ENCODE peak calls at places on chromosomes 7 and 10, in five cellular contexts. N is lower lobe of right lung, P is A673, R is fibroblast of lung, W is mammary epithelial cell. O is an unnamed sample.
A peak's percentile ranks its signal among the peaks of the same experiment; 100 is the strongest.

GRCh38 chr7:114921636-114922150 is at the start of gene MDFIC:
- DNase-seq in N (peak; percentile 43), P (no peak), R (no peak), W (no peak), O (no peak)

GRCh38 chr10:14063531-14064317 is 267.0 kb downstream of the FRMD4A start:
- DNase-seq in N (no peak), P (no peak), R (peak; percentile 96), W (no peak), O (no peak)

GRCh38 chr7:156160811-156161210 is 348.5 kb upstream of the SHH start:
- DNase-seq in N (no peak), P (peak; percentile 52), R (no peak), W (no peak), O (no peak)

GRCh38 chr10:67666416-67667043 is 29.5 kb downstream of the CTNNA3 start:
- DNase-seq in N (no peak), P (peak; percentile 56), R (peak; percentile 11), W (peak; percentile 6), O (no peak)

GRCh38 chr7:151745090-151745638 is 131.8 kb downstream of the PRKAG2 start:
- DNase-seq in N (peak; percentile 93), P (no peak), R (peak; percentile 90), W (peak; percentile 61), O (peak; percentile 91)

GRCh38 chr7:157907998-157908782 is 571.4 kb downstream of the DNAJB6 start:
- DNase-seq in N (no peak), P (no peak), R (peak; percentile 4), W (no peak), O (no peak)

GRCh38 chr10:30918651-30919050 is 113.0 kb downstream of the ZNF438 start:
- DNase-seq in N (no peak), P (no peak), R (no peak), W (no peak), O (no peak)

GRCh38 chr10:114022292-114022691 is 21.4 kb upstream of the ADRB1 start:
- DNase-seq in N (no peak), P (no peak), R (peak; percentile 11), W (no peak), O (no peak)

GRCh38 chr7:155344270-155344617 is 46.6 kb downstream of the INSIG1 start:
- DNase-seq in N (peak; percentile 40), P (no peak), R (no peak), W (no peak), O (peak; percentile 77)

GRCh38 chr10:22022257-22023051 is 18.9 kb upstream of the DNAJC1 start:
- DNase-seq in N (peak; percentile 41), P (peak; percentile 6), R (no peak), W (no peak), O (no peak)

GRCh38 chr7:94301024-94301588 is 93.6 kb upstream of the COL1A2 start:
- DNase-seq in N (peak; percentile 38), P (peak; percentile 67), R (peak; percentile 99), W (peak; percentile 88), O (peak; percentile 59)
- H3K27ac ChIP-seq in N (no peak overlapping the region), P (no peak overlapping the region), R (peak overlapping the region; percentile 92), W (peak overlapping the region; percentile 37), O (no peak overlapping the region)

GRCh38 chr7:28067171-28067570 is 113.4 kb downstream of the JAZF1 start:
- DNase-seq in N (no peak), P (no peak), R (no peak), W (no peak), O (no peak)
- H3K4me1 ChIP-seq in N (peaks cover 44% of the 10 kb centered on the region), P (no peaks in the 10 kb centered on the region), R (peaks cover 23% of the 10 kb centered on the region), W (peaks cover 8% of the 10 kb centered on the region), O (peaks cover 10% of the 10 kb centered on the region)

GRCh38 chr10:102743588-102744373 is at the start of gene WBP1L:
- DNase-seq in N (peak; percentile 95), P (peak; percentile 99), R (peak; percentile 99), W (peak; percentile 100), O (peak; percentile 95)

GRCh38 chr10:102745157-102745556 is 1.4 kb downstream of the WBP1L start:
- DNase-seq in N (no peak), P (no peak), R (no peak), W (no peak), O (no peak)

GRCh38 chr10:102741848-102742247 is 1.9 kb upstream of the WBP1L start:
- DNase-seq in N (no peak), P (no peak), R (no peak), W (no peak), O (no peak)

GRCh38 chr10:102744374-102745051 is 765 bp downstream of the WBP1L start:
- DNase-seq in N (no peak), P (no peak), R (no peak), W (no peak), O (no peak)

DNA sequence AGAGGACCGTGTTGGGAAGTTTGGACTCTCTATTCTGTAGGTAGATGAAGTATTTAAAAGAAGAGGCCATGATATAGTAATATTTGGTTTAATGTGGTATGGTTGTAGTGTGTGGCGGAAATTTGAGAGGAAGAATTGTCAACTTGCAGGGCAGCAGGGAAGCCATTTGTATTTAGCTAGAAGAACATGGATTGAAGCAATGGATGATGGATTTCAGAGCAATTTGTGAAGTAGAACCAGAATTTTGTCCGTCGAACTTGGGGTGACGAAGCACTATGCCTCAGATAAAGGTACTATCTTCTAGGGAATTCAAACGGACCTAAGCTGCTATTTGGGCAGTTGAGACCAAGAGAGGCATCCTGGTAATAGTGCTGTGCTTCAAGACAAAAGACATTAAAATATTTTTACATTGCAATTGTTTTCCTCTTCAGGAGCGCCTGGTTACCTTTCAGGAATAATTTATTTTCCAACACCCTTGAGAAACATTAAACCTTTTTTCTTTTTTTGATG is 615 bp upstream of the WBP1L start:
- DNase-seq in N (no peak), P (no peak), R (no peak), W (no peak), O (no peak)
- H3K27ac ChIP-seq in N (no peak overlapping the region), P (no peak overlapping the region), R (peak overlapping the region; percentile 34), W (no peak overlapping the region), O (peak overlapping the region; percentile 86)

GRCh38 chr10:125157473-125157865 is 2.9 kb downstream of the CTBP2 start:
- DNase-seq in N (no peak), P (no peak), R (no peak), W (no peak), O (no peak)
- H3K4me1 ChIP-seq in N (peaks cover 64% of the 10 kb centered on the region), P (peaks cover 41% of the 10 kb centered on the region), R (peaks cover 30% of the 10 kb centered on the region), W (peaks cover 54% of the 10 kb centered on the region), O (peaks cover 38% of the 10 kb centered on the region)

DNA sequence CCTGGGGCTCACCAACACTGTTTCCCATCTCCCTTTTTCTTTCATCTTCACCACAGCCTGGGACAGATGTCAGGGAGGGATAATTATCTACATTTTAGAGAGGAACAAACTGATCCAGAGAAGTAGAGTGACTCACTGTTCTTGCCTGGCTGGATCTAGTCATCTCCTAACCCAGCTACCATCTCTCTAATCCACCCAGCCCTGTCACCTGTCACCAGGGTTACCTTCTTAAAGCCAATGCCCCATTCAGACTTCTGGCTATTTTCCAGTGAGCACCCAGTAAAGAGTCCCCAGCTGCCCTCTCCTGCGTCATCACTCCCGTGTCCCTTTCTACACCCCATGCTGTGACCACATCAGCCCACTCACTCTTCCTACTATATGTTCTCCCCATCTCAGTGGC is 68.4 kb upstream of the DUSP5 start:
- DNase-seq in N (no peak), P (no peak), R (no peak), W (no peak), O (peak; percentile 8)
- H3K27ac ChIP-seq in N (no peak overlapping the region), P (no peak overlapping the region), R (no peak overlapping the region), W (no peak overlapping the region), O (no peak overlapping the region)

GRCh38 chr7:20340839-20341238 is 10.1 kb downstream of the ITGB8 start:
- DNase-seq in N (no peak), P (no peak), R (no peak), W (peak; percentile 97), O (no peak)
- H3K4me1 ChIP-seq in N (no peaks in the 10 kb centered on the region), P (no peaks in the 10 kb centered on the region), R (no peaks in the 10 kb centered on the region), W (peaks cover 68% of the 10 kb centered on the region), O (no peaks in the 10 kb centered on the region)

GRCh38 chr10:3749011-3749410 is 36.0 kb downstream of the KLF6 start:
- DNase-seq in N (no peak), P (no peak), R (no peak), W (no peak), O (no peak)
- H3K27ac ChIP-seq in N (peak overlapping the region; percentile 43), P (no peak overlapping the region), R (no peak overlapping the region), W (no peak overlapping the region), O (peak overlapping the region; percentile 73)

GRCh38 chr7:43785425-43785824 is 26.9 kb downstream of the BLVRA start:
- DNase-seq in N (no peak), P (no peak), R (peak; percentile 94), W (peak; percentile 84), O (no peak)

GRCh38 chr7:43781726-43782607 is 23.5 kb downstream of the BLVRA start:
- DNase-seq in N (no peak), P (no peak), R (peak; percentile 62), W (peak; percentile 70), O (no peak)

GRCh38 chr7:43779032-43779812 is 20.7 kb downstream of the BLVRA start:
- DNase-seq in N (no peak), P (no peak), R (no peak), W (no peak), O (no peak)

GRCh38 chr7:43784030-43785001 is 25.8 kb downstream of the BLVRA start:
- DNase-seq in N (peak; percentile 73), P (no peak), R (peak; percentile 9), W (no peak), O (no peak)

DNA sequence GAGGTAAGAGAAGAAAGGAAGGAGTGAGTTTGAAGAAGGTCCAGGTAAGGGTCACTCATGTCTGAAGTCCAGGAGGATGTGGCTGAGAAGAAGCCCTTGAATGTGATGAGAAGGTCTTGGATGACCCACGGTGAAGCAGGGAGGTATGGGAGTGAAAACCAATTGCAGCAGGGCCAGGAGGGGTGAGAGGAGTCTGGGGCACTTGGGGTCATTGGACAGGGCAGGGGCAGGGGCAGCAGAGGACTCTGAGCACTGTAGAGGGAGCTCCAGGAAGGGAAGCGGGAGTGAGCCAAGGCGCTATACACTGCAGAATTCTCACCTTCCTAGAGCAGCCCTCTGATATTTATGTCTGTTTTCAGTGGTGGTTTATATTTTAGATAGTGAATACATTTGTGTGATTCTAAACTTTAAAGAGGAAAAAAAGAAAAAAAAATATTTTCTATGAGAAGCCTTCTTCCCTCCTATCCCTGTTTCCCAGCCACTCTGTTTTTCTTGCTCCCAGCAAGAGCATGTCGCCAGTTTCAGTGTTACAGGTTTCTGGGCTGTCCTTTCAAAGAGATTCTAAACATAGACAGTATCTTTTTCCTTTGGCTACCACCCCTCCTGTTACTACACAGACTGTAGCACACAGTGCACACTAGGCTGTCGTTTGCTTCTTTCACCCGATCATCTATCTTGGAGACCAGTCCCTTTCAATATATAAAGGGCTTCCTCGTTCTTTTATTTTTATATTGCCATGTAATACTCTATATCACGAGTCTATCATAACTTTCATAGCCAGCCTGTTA is 24.5 kb downstream of the BLVRA start:
- DNase-seq in N (no peak), P (no peak), R (no peak), W (no peak), O (no peak)
- H3K4me1 ChIP-seq in N (peaks cover 10% of the 10 kb centered on the region), P (no peaks in the 10 kb centered on the region), R (peaks cover 13% of the 10 kb centered on the region), W (peaks cover 13% of the 10 kb centered on the region), O (peaks cover 48% of the 10 kb centered on the region)

DNA sequence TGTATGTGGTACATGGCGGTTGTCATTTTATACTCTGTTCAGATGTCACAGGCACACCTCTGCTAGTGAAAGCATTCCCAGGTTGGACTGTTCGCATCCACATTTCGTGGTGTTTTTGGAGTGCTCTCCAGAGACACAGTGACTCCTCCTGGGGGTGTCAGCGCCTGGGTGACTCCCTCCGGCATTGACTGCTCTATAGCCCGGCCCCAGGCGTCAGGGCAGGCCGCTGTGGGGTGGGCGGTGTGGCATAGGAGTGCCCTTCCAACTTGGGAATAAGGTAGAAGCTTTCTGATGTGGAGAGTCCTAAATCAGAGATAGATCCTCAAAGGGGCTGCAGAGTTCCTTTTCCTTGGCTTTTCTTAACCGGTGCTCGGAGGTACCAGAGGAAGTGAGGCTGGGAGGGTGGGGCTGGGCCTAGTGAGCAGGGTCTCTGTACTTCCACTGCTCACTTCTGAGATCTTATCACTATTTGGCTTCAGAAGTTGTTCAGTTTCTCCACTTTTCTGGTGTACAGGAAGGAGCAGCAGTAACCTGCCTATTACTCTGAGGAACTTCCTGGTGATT is 32.3 kb downstream of the CCNY start:
- DNase-seq in N (no peak), P (no peak), R (no peak), W (no peak), O (no peak)
- H3K27ac ChIP-seq in N (peak overlapping the region; percentile 18), P (no peak overlapping the region), R (no peak overlapping the region), W (no peak overlapping the region), O (no peak overlapping the region)